ENCODE peak calls at places on chromosomes 3 and 15, in six cellular contexts. One of them, this sample, is unnamed.

GRCh38 chr3:42852443-42852842 is 23.2 kb downstream of the CYP8B1 start:
- DNase-seq in mesendoderm: no peak
- DNase-seq in HCEC 1CT: no peak
- DNase-seq in T47D: no peak
- DNase-seq in heart right ventricle: no peak
- DNase-seq in KBM-7: no peak
- DNase-seq in this sample: peak; percentile 32

GRCh38 chr15:87816811-87817210 is 439.7 kb downstream of the NTRK3 start:
- DNase-seq in mesendoderm: no peak
- DNase-seq in HCEC 1CT: peak; percentile 31
- DNase-seq in T47D: no peak
- DNase-seq in heart right ventricle: no peak
- DNase-seq in KBM-7: no peak
- DNase-seq in this sample: no peak

GRCh38 chr3:52437326-52438103 is 7.4 kb downstream of the SEMA3G start:
- DNase-seq in mesendoderm: no peak
- DNase-seq in HCEC 1CT: no peak
- DNase-seq in T47D: no peak
- DNase-seq in heart right ventricle: no peak
- DNase-seq in KBM-7: no peak
- DNase-seq in this sample: no peak

GRCh38 chr3:145776782-145777408 is 384.1 kb downstream of the PLOD2 start:
- DNase-seq in mesendoderm: peak; percentile 73
- DNase-seq in HCEC 1CT: peak; percentile 62
- DNase-seq in T47D: peak; percentile 13
- DNase-seq in heart right ventricle: no peak
- DNase-seq in KBM-7: peak; percentile 65
- DNase-seq in this sample: peak; percentile 84

GRCh38 chr3:77468408-77469045 is 428.6 kb downstream of the ROBO2 start:
- DNase-seq in mesendoderm: no peak
- DNase-seq in HCEC 1CT: no peak
- DNase-seq in T47D: no peak
- DNase-seq in heart right ventricle: no peak
- DNase-seq in KBM-7: no peak
- DNase-seq in this sample: no peak

GRCh38 chr3:139617656-139618268 is 60.0 kb downstream of the NMNAT3 start:
- DNase-seq in mesendoderm: no peak
- DNase-seq in HCEC 1CT: no peak
- DNase-seq in T47D: no peak
- DNase-seq in heart right ventricle: no peak
- DNase-seq in KBM-7: no peak
- DNase-seq in this sample: no peak

GRCh38 chr15:27059610-27060202 is 88.7 kb downstream of the GABRG3 start:
- DNase-seq in mesendoderm: peak; percentile 82
- DNase-seq in HCEC 1CT: no peak
- DNase-seq in T47D: peak; percentile 16
- DNase-seq in heart right ventricle: no peak
- DNase-seq in KBM-7: peak; percentile 70
- DNase-seq in this sample: peak; percentile 90

GRCh38 chr3:112128843-112129727 is 4.0 kb downstream of the GCSAM start:
- DNase-seq in mesendoderm: peak; percentile 94
- DNase-seq in HCEC 1CT: no peak
- DNase-seq in T47D: no peak
- DNase-seq in heart right ventricle: no peak
- DNase-seq in KBM-7: peak; percentile 20
- DNase-seq in this sample: no peak

GRCh38 chr3:52555056-52555455 is 18.7 kb downstream of the UQCC5 start:
- DNase-seq in mesendoderm: no peak
- DNase-seq in HCEC 1CT: no peak
- DNase-seq in T47D: no peak
- DNase-seq in heart right ventricle: no peak
- DNase-seq in KBM-7: no peak
- DNase-seq in this sample: no peak

GRCh38 chr15:69976366-69976994 is 121.2 kb downstream of the TLE3 start:
- DNase-seq in mesendoderm: peak; percentile 70
- DNase-seq in HCEC 1CT: peak; percentile 15
- DNase-seq in T47D: peak; percentile 39
- DNase-seq in heart right ventricle: no peak
- DNase-seq in KBM-7: peak; percentile 51
- DNase-seq in this sample: peak; percentile 86

GRCh38 chr3:175989161-175989560 is 1130.0 kb downstream of the NAALADL2 start:
- DNase-seq in mesendoderm: no peak
- DNase-seq in HCEC 1CT: no peak
- DNase-seq in T47D: no peak
- DNase-seq in heart right ventricle: no peak
- DNase-seq in KBM-7: no peak
- DNase-seq in this sample: no peak

GRCh38 chr3:127209155-127209839 is 16.4 kb downstream of the PRR23E start:
- DNase-seq in mesendoderm: no peak
- DNase-seq in HCEC 1CT: no peak
- DNase-seq in T47D: no peak
- DNase-seq in heart right ventricle: no peak
- DNase-seq in KBM-7: no peak
- DNase-seq in this sample: no peak

GRCh38 chr15:75361361-75361988 is 6.9 kb downstream of the MAN2C1 start:
- DNase-seq in mesendoderm: no peak
- DNase-seq in HCEC 1CT: no peak
- DNase-seq in T47D: no peak
- DNase-seq in heart right ventricle: no peak
- DNase-seq in KBM-7: no peak
- DNase-seq in this sample: no peak

GRCh38 chr15:37767841-37768455 is 166.5 kb upstream of the TMCO5A start:
- DNase-seq in mesendoderm: no peak
- DNase-seq in HCEC 1CT: peak; percentile 65
- DNase-seq in T47D: no peak
- DNase-seq in heart right ventricle: no peak
- DNase-seq in KBM-7: no peak
- DNase-seq in this sample: no peak

GRCh38 chr3:39415983-39416382 is 9.5 kb downstream of the RPSA start:
- DNase-seq in mesendoderm: peak; percentile 66
- DNase-seq in HCEC 1CT: no peak
- DNase-seq in T47D: no peak
- DNase-seq in heart right ventricle: no peak
- DNase-seq in KBM-7: no peak
- DNase-seq in this sample: no peak

GRCh38 chr3:141875893-141876380 is 506 bp upstream of the ATP1B3 start:
- DNase-seq in mesendoderm: peak; percentile 90
- DNase-seq in HCEC 1CT: peak; percentile 44
- DNase-seq in T47D: no peak
- DNase-seq in heart right ventricle: peak; percentile 74
- DNase-seq in KBM-7: no peak
- DNase-seq in this sample: peak; percentile 86

GRCh38 chr3:175735866-175736265 is 876.7 kb downstream of the NAALADL2 start:
- DNase-seq in mesendoderm: no peak
- DNase-seq in HCEC 1CT: no peak
- DNase-seq in T47D: no peak
- DNase-seq in heart right ventricle: no peak
- DNase-seq in KBM-7: no peak
- DNase-seq in this sample: no peak

GRCh38 chr15:90230071-90230494 is 3.7 kb downstream of the CIB1 start:
- DNase-seq in mesendoderm: no peak
- DNase-seq in HCEC 1CT: no peak
- DNase-seq in T47D: no peak
- DNase-seq in heart right ventricle: peak; percentile 69
- DNase-seq in KBM-7: no peak
- DNase-seq in this sample: no peak

GRCh38 chr15:34365073-34365825 is 1.7 kb downstream of the LPCAT4 start:
- DNase-seq in mesendoderm: peak; percentile 35
- DNase-seq in HCEC 1CT: no peak
- DNase-seq in T47D: no peak
- DNase-seq in heart right ventricle: peak; percentile 45
- DNase-seq in KBM-7: peak; percentile 44
- DNase-seq in this sample: no peak

GRCh38 chr3:160677459-160677901 is 520 bp downstream of the ARL14 start:
- DNase-seq in mesendoderm: peak; percentile 85
- DNase-seq in HCEC 1CT: peak; percentile 16
- DNase-seq in T47D: no peak
- DNase-seq in heart right ventricle: no peak
- DNase-seq in KBM-7: no peak
- DNase-seq in this sample: peak; percentile 65

GRCh38 chr3:57546616-57547015 is 2.5 kb upstream of the DNAH12 start:
- DNase-seq in mesendoderm: peak; percentile 35
- DNase-seq in HCEC 1CT: no peak
- DNase-seq in T47D: no peak
- DNase-seq in heart right ventricle: no peak
- DNase-seq in KBM-7: no peak
- DNase-seq in this sample: no peak

GRCh38 chr3:146165370-146165769 is 4.4 kb upstream of the PLOD2 start:
- DNase-seq in mesendoderm: no peak
- DNase-seq in HCEC 1CT: peak; percentile 86
- DNase-seq in T47D: no peak
- DNase-seq in heart right ventricle: no peak
- DNase-seq in KBM-7: no peak
- DNase-seq in this sample: no peak

GRCh38 chr3:20060924-20061323 is 20.7 kb downstream of the KAT2B start:
- DNase-seq in mesendoderm: no peak
- DNase-seq in HCEC 1CT: peak; percentile 54
- DNase-seq in T47D: no peak
- DNase-seq in heart right ventricle: no peak
- DNase-seq in KBM-7: peak; percentile 70
- DNase-seq in this sample: no peak

GRCh38 chr3:195736866-195737490 is 16.2 kb downstream of the MUC20 start:
- DNase-seq in mesendoderm: no peak
- DNase-seq in HCEC 1CT: no peak
- DNase-seq in T47D: no peak
- DNase-seq in heart right ventricle: no peak
- DNase-seq in KBM-7: no peak
- DNase-seq in this sample: no peak

GRCh38 chr15:79881254-79881653 is 15.6 kb downstream of the MTHFS start:
- DNase-seq in mesendoderm: no peak
- DNase-seq in HCEC 1CT: no peak
- DNase-seq in T47D: no peak
- DNase-seq in heart right ventricle: no peak
- DNase-seq in KBM-7: no peak
- DNase-seq in this sample: no peak

GRCh38 chr15:70217246-70218160 is 119.8 kb upstream of the TLE3 start:
- DNase-seq in mesendoderm: no peak
- DNase-seq in HCEC 1CT: no peak
- DNase-seq in T47D: no peak
- DNase-seq in heart right ventricle: no peak
- DNase-seq in KBM-7: no peak
- DNase-seq in this sample: peak; percentile 20

GRCh38 chr15:29821416-29822099 is 710 bp downstream of the TJP1 start:
- DNase-seq in mesendoderm: peak; percentile 96
- DNase-seq in HCEC 1CT: peak; percentile 85
- DNase-seq in T47D: peak; percentile 39
- DNase-seq in heart right ventricle: peak; percentile 69
- DNase-seq in KBM-7: no peak
- DNase-seq in this sample: peak; percentile 93

GRCh38 chr3:194205675-194206133 is 69.8 kb downstream of the HES1 start:
- DNase-seq in mesendoderm: peak; percentile 73
- DNase-seq in HCEC 1CT: no peak
- DNase-seq in T47D: no peak
- DNase-seq in heart right ventricle: no peak
- DNase-seq in KBM-7: peak; percentile 88
- DNase-seq in this sample: peak; percentile 83

GRCh38 chr3:174083706-174084105 is 686.2 kb downstream of the NLGN1 start:
- DNase-seq in mesendoderm: no peak
- DNase-seq in HCEC 1CT: no peak
- DNase-seq in T47D: no peak
- DNase-seq in heart right ventricle: no peak
- DNase-seq in KBM-7: no peak
- DNase-seq in this sample: no peak

GRCh38 chr15:89662893-89663673 is 7.8 kb upstream of the KIF7 start:
- DNase-seq in mesendoderm: peak; percentile 68
- DNase-seq in HCEC 1CT: peak; percentile 90
- DNase-seq in T47D: peak; percentile 2
- DNase-seq in heart right ventricle: peak; percentile 60
- DNase-seq in KBM-7: no peak
- DNase-seq in this sample: peak; percentile 73

GRCh38 chr15:31327674-31328424 is 1.2 kb downstream of the KLF13 start:
- DNase-seq in mesendoderm: peak; percentile 48
- DNase-seq in HCEC 1CT: peak; percentile 17
- DNase-seq in T47D: peak; percentile 39
- DNase-seq in heart right ventricle: peak; percentile 78
- DNase-seq in KBM-7: peak; percentile 58
- DNase-seq in this sample: peak; percentile 76

GRCh38 chr3:133894334-133895207 is 1.1 kb downstream of the RAB6B start:
- DNase-seq in mesendoderm: peak; percentile 59
- DNase-seq in HCEC 1CT: no peak
- DNase-seq in T47D: peak; percentile 28
- DNase-seq in heart right ventricle: peak; percentile 34
- DNase-seq in KBM-7: no peak
- DNase-seq in this sample: peak; percentile 67

GRCh38 chr3:156132313-156132712 is 11.9 kb downstream of the KCNAB1 start:
- DNase-seq in mesendoderm: no peak
- DNase-seq in HCEC 1CT: no peak
- DNase-seq in T47D: no peak
- DNase-seq in heart right ventricle: no peak
- DNase-seq in KBM-7: no peak
- DNase-seq in this sample: no peak

GRCh38 chr15:60620707-60621106 is 141.8 kb upstream of the ICE2 start:
- DNase-seq in mesendoderm: peak; percentile 44
- DNase-seq in HCEC 1CT: no peak
- DNase-seq in T47D: no peak
- DNase-seq in heart right ventricle: no peak
- DNase-seq in KBM-7: no peak
- DNase-seq in this sample: peak; percentile 73

GRCh38 chr3:132659370-132660055 is at the start of gene ACAD11:
- DNase-seq in mesendoderm: peak; percentile 84
- DNase-seq in HCEC 1CT: peak; percentile 63
- DNase-seq in T47D: peak; percentile 79
- DNase-seq in heart right ventricle: peak; percentile 70
- DNase-seq in KBM-7: peak; percentile 82
- DNase-seq in this sample: peak; percentile 87

GRCh38 chr3:127792664-127793292 is 29.5 kb downstream of the MGLL start:
- DNase-seq in mesendoderm: no peak
- DNase-seq in HCEC 1CT: peak; percentile 93
- DNase-seq in T47D: no peak
- DNase-seq in heart right ventricle: peak; percentile 67
- DNase-seq in KBM-7: no peak
- DNase-seq in this sample: no peak

This sample was measured in endodermal cell.